ENCODE peak calls at places on chromosome 6, in five cellular contexts. V is breast epithelium, R is left lung, N is WERI-Rb-1, P is body of pancreas. W is an unnamed sample.

GRCh38 chr6:149190228-149190831 is 127.2 kb upstream of the TAB2 start:
- DNase-seq in V (no peak), N (peak; percentile 19), R (peak; percentile 81), P (peak; percentile 29), W (peak; percentile 56)

GRCh38 chr6:36232172-36232571 is 35.6 kb downstream of the BRPF3 start:
- DNase-seq in V (no peak), P (no peak), R (no peak), N (no peak), W (no peak)

GRCh38 chr6:113048741-113049140 is 701.6 kb downstream of the RFPL4B start:
- DNase-seq in N (no peak), P (no peak), V (no peak), R (no peak), W (no peak)

GRCh38 chr6:154921482-154921881 is 73.6 kb upstream of the TIAM2 start:
- DNase-seq in N (no peak), V (no peak), R (no peak), P (no peak), W (no peak)

GRCh38 chr6:143652840-143653239 is 24.9 kb upstream of the PHACTR2 start:
- DNase-seq in N (no peak), V (no peak), R (no peak), P (peak; percentile 18), W (no peak)

GRCh38 chr6:151068761-151069312 is 170.9 kb upstream of the AKAP12 start:
- DNase-seq in P (no peak), V (no peak), N (no peak), R (no peak), W (no peak)

GRCh38 chr6:111263837-111264236 is 176.5 kb downstream of the SLC16A10 start:
- DNase-seq in N (no peak), V (no peak), R (no peak), P (no peak), W (no peak)

GRCh38 chr6:116429111-116429510 is 32.1 kb upstream of the CALHM6 start:
- DNase-seq in N (no peak), R (no peak), V (no peak), P (no peak), W (no peak)

GRCh38 chr6:40672118-40672517 is 85.0 kb upstream of the LRFN2 start:
- DNase-seq in N (peak; percentile 65), V (no peak), P (no peak), R (no peak), W (no peak)

GRCh38 chr6:3324262-3324942 is 65.7 kb downstream of the PSMG4 start:
- DNase-seq in N (no peak), V (no peak), R (no peak), P (no peak), W (no peak)

GRCh38 chr6:138795809-138796469 is at the start of gene ECT2L:
- DNase-seq in R (peak; percentile 89), P (peak; percentile 35), V (peak; percentile 90), N (no peak), W (no peak)

GRCh38 chr6:105424177-105424783 is 21.4 kb upstream of the PREP start:
- DNase-seq in V (no peak), R (no peak), P (peak; percentile 37), N (peak; percentile 57), W (no peak)

GRCh38 chr6:134398453-134398852 is 80.5 kb upstream of the SGK1 start:
- DNase-seq in R (no peak), V (no peak), P (no peak), N (no peak), W (no peak)

GRCh38 chr6:64838726-64839125 is 868.3 kb downstream of the EYS start:
- DNase-seq in R (no peak), P (no peak), V (no peak), N (no peak), W (no peak)

GRCh38 chr6:106253194-106253593 is 72.4 kb downstream of the ATG5 start:
- DNase-seq in V (no peak), P (no peak), R (no peak), N (no peak), W (no peak)

GRCh38 chr6:130307752-130308361 is 58.0 kb upstream of the TMEM200A start:
- DNase-seq in P (no peak), N (no peak), R (no peak), V (no peak), W (no peak)

GRCh38 chr6:118383924-118384323 is 164.2 kb upstream of the PLN start:
- DNase-seq in N (no peak), P (no peak), R (no peak), V (no peak), W (no peak)

GRCh38 chr6:26439552-26440125 is 665 bp upstream of the BTN3A3 start:
- DNase-seq in N (no peak), R (no peak), V (no peak), P (no peak), W (no peak)

GRCh38 chr6:135851442-135852271 is at the start of gene PDE7B:
- DNase-seq in P (peak; percentile 74), N (peak; percentile 45), R (peak; percentile 92), V (peak; percentile 61), W (peak; percentile 47)

GRCh38 chr6:103783344-103783743 is 1076.4 kb downstream of the HACE1 start:
- DNase-seq in R (peak; percentile 3), N (no peak), P (peak; percentile 34), V (no peak), W (no peak)

GRCh38 chr6:167676666-167677421 is 149.9 kb upstream of the AFDN start:
- DNase-seq in P (no peak), V (no peak), R (no peak), N (no peak), W (no peak)

GRCh38 chr6:47188588-47189021 is 121.1 kb downstream of the TNFRSF21 start:
- DNase-seq in V (no peak), N (no peak), P (peak; percentile 72), R (no peak), W (no peak)

GRCh38 chr6:5295612-5296011 is 34.3 kb downstream of the FARS2 start:
- DNase-seq in P (no peak), V (no peak), R (no peak), N (no peak), W (no peak)

GRCh38 chr6:35318845-35319220 is 21.2 kb downstream of the DEF6 start:
- DNase-seq in R (no peak), V (no peak), P (no peak), N (no peak), W (no peak)

GRCh38 chr6:99216959-99217358 is 132.5 kb downstream of the FAXC start:
- DNase-seq in N (no peak), V (no peak), P (no peak), R (no peak), W (no peak)

GRCh38 chr6:99225172-99225571 is 124.3 kb downstream of the FAXC start:
- DNase-seq in N (no peak), V (no peak), R (no peak), P (no peak), W (no peak)

GRCh38 chr6:99219788-99220187 is 129.7 kb downstream of the FAXC start:
- DNase-seq in N (peak; percentile 75), P (no peak), V (no peak), R (no peak), W (no peak)
- TF ChIP-seq CTCF in N (peak; percentile 77), P (no peak), V (no peak), R (no peak), W (no peak)

GRCh38 chr6:99801805-99802204 is 192.2 kb downstream of the MCHR2 start:
- DNase-seq in N (no peak), V (no peak), P (no peak), R (no peak), W (no peak)

DNA sequence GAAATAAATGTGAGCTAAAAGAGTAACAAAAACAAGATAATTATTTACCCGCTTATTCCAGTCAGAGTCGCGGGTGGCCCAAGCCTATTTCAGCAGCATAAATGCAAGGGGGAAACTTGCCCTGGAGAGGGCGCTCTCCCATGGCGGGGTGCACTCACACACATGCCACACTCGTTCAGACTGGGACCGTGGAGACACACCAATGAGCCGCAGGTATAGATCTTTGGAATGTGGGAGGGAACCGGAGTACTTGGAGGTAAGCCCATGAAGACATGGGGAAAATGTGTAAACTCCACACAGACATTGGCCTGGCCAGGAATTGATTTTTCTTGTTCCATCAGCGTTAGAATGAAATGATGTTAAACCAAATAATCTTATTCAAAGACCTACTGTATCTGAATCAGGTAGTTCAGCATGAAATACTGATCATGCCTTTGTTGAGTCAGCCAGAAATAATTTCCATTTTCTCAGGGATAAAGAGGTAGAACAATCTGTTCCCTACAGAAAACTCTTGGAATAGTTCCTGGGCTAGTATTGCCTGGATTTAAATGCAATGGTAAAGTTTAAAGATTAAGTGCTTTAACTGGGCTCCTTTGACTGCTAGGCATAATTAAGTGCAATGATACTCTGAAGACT is 191.5 kb downstream of the MCHR2 start:
- DNase-seq in R (peak; percentile 46), N (no peak), P (peak; percentile 38), V (no peak), W (no peak)
- TF ChIP-seq CTCF in R (no peak), N (peak; percentile 22), P (peak; percentile 10), V (no peak), W (no peak)

GRCh38 chr6:100504786-100505737 is 40.3 kb upstream of the SIM1 start:
- DNase-seq in P (no peak), V (no peak), N (no peak), R (no peak), W (no peak)
- TF ChIP-seq CTCF in P (no peak), V (no peak), N (no peak), R (no peak), W (no peak)

GRCh38 chr6:96236471-96236870 is 220.7 kb downstream of the FUT9 start:
- DNase-seq in P (no peak), V (no peak), R (no peak), N (no peak), W (no peak)
- TF ChIP-seq CTCF in P (no peak), V (no peak), R (no peak), N (no peak), W (no peak)

GRCh38 chr6:292506-293184 is 358 bp downstream of the DUSP22 start:
- DNase-seq in V (no peak), R (peak; percentile 95), N (peak; percentile 77), P (peak; percentile 66), W (peak; percentile 78)
- TF ChIP-seq CTCF in V (no peak), R (no peak), N (peak; percentile 37), P (no peak), W (no peak)

DNA sequence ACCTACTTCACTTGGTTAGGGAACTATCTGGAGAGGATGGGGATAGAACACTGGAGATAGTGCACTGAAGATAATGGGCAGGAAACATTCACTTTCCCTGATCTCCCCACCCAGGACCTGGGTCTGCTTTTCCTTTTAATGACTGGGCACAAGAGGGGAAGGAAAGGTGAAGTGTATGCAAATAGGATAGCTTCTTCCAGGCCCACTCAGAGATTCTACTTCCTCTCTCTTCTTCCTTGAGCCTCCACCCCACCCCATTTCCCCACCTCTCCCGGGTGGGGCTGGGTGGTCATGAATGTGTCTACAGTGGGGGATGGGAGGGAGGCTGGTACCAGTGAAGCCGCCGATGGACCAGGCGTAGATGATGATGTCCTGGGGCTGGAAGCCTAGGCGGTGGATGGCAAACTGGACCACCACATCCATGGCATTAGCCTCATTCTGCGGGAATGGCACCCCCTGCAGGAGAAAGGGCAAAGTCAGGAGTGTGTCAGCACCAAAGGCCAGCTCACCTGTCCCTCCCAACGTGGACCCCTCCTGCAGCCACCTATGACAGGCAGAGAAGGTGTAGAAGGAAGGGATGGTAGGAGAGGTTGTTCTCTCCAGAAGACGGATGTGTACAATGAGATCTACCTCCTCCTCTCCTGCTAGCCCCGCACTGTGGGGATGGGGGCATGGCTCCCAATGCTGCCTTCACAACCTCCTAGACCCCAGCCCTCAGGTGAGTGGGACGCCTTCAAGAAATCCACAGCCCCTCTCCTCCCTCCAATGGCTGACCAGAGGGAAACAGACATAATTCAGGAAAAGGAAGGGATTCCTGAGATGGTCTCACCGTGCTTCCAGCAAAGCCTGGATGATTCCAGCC is 8.6 kb upstream of the LY6G5C start:
- DNase-seq in N (peak; percentile 42), P (no peak), R (no peak), V (no peak), W (no peak)
- TF ChIP-seq CTCF in N (peak; percentile 83), P (no peak), R (no peak), V (no peak), W (no peak)

GRCh38 chr6:160221423-160221822 is 37.2 kb downstream of the SLC22A2 start:
- DNase-seq in V (no peak), R (no peak), P (no peak), N (no peak), W (no peak)
- TF ChIP-seq CTCF in V (no peak), R (no peak), P (no peak), N (no peak), W (no peak)